ENCODE peak calls at places on chromosomes 7 and 10, in six cellular contexts. One of them, this sample, is unnamed.

GRCh38 chr7:107579546-107579880 is 533 bp upstream of the BCAP29 start:
- DNase-seq in germinal center: no peak
- DNase-seq in NCI-H774: no peak
- DNase-seq in NCI-H2171: peak
- DNase-seq in HEK293T: no peak
- DNase-seq in substantia nigra: no peak
- DNase-seq in this sample: no peak

GRCh38 chr7:43905209-43905946 is 1.0 kb downstream of the URGCP start:
- DNase-seq in NCI-H774: no peak
- DNase-seq in germinal center: no peak
- DNase-seq in substantia nigra: no peak
- DNase-seq in HEK293T: no peak
- DNase-seq in NCI-H2171: no peak
- DNase-seq in this sample: no peak

GRCh38 chr10:132065491-132066105 is at the start of gene JAKMIP3:
- DNase-seq in HEK293T: no peak
- DNase-seq in germinal center: no peak
- DNase-seq in substantia nigra: peak
- DNase-seq in NCI-H774: no peak
- DNase-seq in NCI-H2171: no peak
- DNase-seq in this sample: no peak

GRCh38 chr7:106039486-106040060 is 72.5 kb downstream of the SYPL1 start:
- DNase-seq in NCI-H2171: no peak
- DNase-seq in germinal center: no peak
- DNase-seq in NCI-H774: no peak
- DNase-seq in HEK293T: no peak
- DNase-seq in substantia nigra: no peak
- DNase-seq in this sample: no peak

GRCh38 chr10:122688293-122688989 is 11.2 kb downstream of the C10orf120 start:
- DNase-seq in NCI-H774: no peak
- DNase-seq in substantia nigra: no peak
- DNase-seq in NCI-H2171: no peak
- DNase-seq in HEK293T: no peak
- DNase-seq in germinal center: no peak
- DNase-seq in this sample: no peak

GRCh38 chr10:89611282-89611681 is 33.8 kb downstream of the PANK1 start:
- DNase-seq in germinal center: no peak
- DNase-seq in substantia nigra: no peak
- DNase-seq in NCI-H2171: no peak
- DNase-seq in HEK293T: no peak
- DNase-seq in NCI-H774: no peak
- DNase-seq in this sample: no peak

GRCh38 chr7:66939325-66939724 is 18.3 kb downstream of the TMEM248 start:
- DNase-seq in NCI-H774: no peak
- DNase-seq in germinal center: no peak
- DNase-seq in HEK293T: no peak
- DNase-seq in substantia nigra: no peak
- DNase-seq in NCI-H2171: no peak
- DNase-seq in this sample: no peak

GRCh38 chr7:1912472-1913289 is 242.6 kb downstream of the ELFN1 start:
- DNase-seq in substantia nigra: no peak
- DNase-seq in HEK293T: no peak
- DNase-seq in NCI-H774: no peak
- DNase-seq in NCI-H2171: no peak
- DNase-seq in germinal center: peak
- DNase-seq in this sample: no peak

This sample was measured in CD8-positive, alpha-beta memory T cell.